ENCODE peak calls at places on chromosome 21, in four cellular contexts. One of them, this sample, is unnamed.

GRCh38 chr21:41576010-41576615 is 68.2 kb upstream of the TMPRSS2 start:
- DNase-seq in pulmonary artery endothelial cell: no peak
- DNase-seq in mucosa of gallbladder: no peak
- DNase-seq in activated gamma-delta T cell treated with anti-CD3 and anti-CD28 coated beads, Interleukin-2, amount 50 U/mL, for 16 hours: no peak
- DNase-seq in this sample: no peak

GRCh38 chr21:25837545-25838263 is 102.9 kb downstream of the GABPA start:
- DNase-seq in pulmonary artery endothelial cell: peak
- DNase-seq in mucosa of gallbladder: no peak
- DNase-seq in activated gamma-delta T cell treated with anti-CD3 and anti-CD28 coated beads, Interleukin-2, amount 50 U/mL, for 16 hours: no peak
- DNase-seq in this sample: no peak

GRCh38 chr21:35635261-35635660 is 425.1 kb downstream of the SETD4 start:
- DNase-seq in pulmonary artery endothelial cell: no peak
- DNase-seq in mucosa of gallbladder: no peak
- DNase-seq in activated gamma-delta T cell treated with anti-CD3 and anti-CD28 coated beads, Interleukin-2, amount 50 U/mL, for 16 hours: no peak
- DNase-seq in this sample: no peak

GRCh38 chr21:26506951-26507350 is 66.1 kb downstream of the CYYR1 start:
- DNase-seq in pulmonary artery endothelial cell: no peak
- DNase-seq in mucosa of gallbladder: no peak
- DNase-seq in activated gamma-delta T cell treated with anti-CD3 and anti-CD28 coated beads, Interleukin-2, amount 50 U/mL, for 16 hours: no peak
- DNase-seq in this sample: no peak

GRCh38 chr21:29697555-29698193 is 242.1 kb downstream of the GRIK1 start:
- DNase-seq in pulmonary artery endothelial cell: no peak
- DNase-seq in mucosa of gallbladder: no peak
- DNase-seq in activated gamma-delta T cell treated with anti-CD3 and anti-CD28 coated beads, Interleukin-2, amount 50 U/mL, for 16 hours: no peak
- DNase-seq in this sample: no peak

GRCh38 chr21:30199989-30200388 is 15.9 kb downstream of the CLDN8 start:
- DNase-seq in pulmonary artery endothelial cell: no peak
- DNase-seq in mucosa of gallbladder: no peak
- DNase-seq in activated gamma-delta T cell treated with anti-CD3 and anti-CD28 coated beads, Interleukin-2, amount 50 U/mL, for 16 hours: no peak
- DNase-seq in this sample: peak

GRCh38 chr21:36075953-36076352 is 6.1 kb downstream of the CBR1 start:
- DNase-seq in pulmonary artery endothelial cell: no peak
- DNase-seq in mucosa of gallbladder: no peak
- DNase-seq in activated gamma-delta T cell treated with anti-CD3 and anti-CD28 coated beads, Interleukin-2, amount 50 U/mL, for 16 hours: no peak
- DNase-seq in this sample: no peak

GRCh38 chr21:43854773-43855633 is 10.0 kb upstream of the AGPAT3 start:
- DNase-seq in pulmonary artery endothelial cell: no peak
- DNase-seq in mucosa of gallbladder: no peak
- DNase-seq in activated gamma-delta T cell treated with anti-CD3 and anti-CD28 coated beads, Interleukin-2, amount 50 U/mL, for 16 hours: no peak
- DNase-seq in this sample: no peak

GRCh38 chr21:42983869-42984268 is 9.5 kb downstream of the PKNOX1 start:
- DNase-seq in pulmonary artery endothelial cell: no peak
- DNase-seq in mucosa of gallbladder: no peak
- DNase-seq in activated gamma-delta T cell treated with anti-CD3 and anti-CD28 coated beads, Interleukin-2, amount 50 U/mL, for 16 hours: no peak
- DNase-seq in this sample: no peak

GRCh38 chr21:29332461-29333354 is 34.0 kb downstream of the BACH1 start:
- DNase-seq in pulmonary artery endothelial cell: no peak
- DNase-seq in mucosa of gallbladder: no peak
- DNase-seq in activated gamma-delta T cell treated with anti-CD3 and anti-CD28 coated beads, Interleukin-2, amount 50 U/mL, for 16 hours: no peak
- DNase-seq in this sample: no peak

GRCh38 chr21:45542667-45543370 is 579 bp upstream of the SLC19A1 start:
- DNase-seq in pulmonary artery endothelial cell: no peak
- DNase-seq in mucosa of gallbladder: no peak
- DNase-seq in activated gamma-delta T cell treated with anti-CD3 and anti-CD28 coated beads, Interleukin-2, amount 50 U/mL, for 16 hours: no peak
- DNase-seq in this sample: no peak

GRCh38 chr21:16536661-16537359 is 807.0 kb downstream of the USP25 start:
- DNase-seq in pulmonary artery endothelial cell: no peak
- DNase-seq in mucosa of gallbladder: no peak
- DNase-seq in activated gamma-delta T cell treated with anti-CD3 and anti-CD28 coated beads, Interleukin-2, amount 50 U/mL, for 16 hours: no peak
- DNase-seq in this sample: no peak

GRCh38 chr21:27480841-27481261 is 514.0 kb upstream of the ADAMTS5 start:
- DNase-seq in pulmonary artery endothelial cell: no peak
- DNase-seq in mucosa of gallbladder: no peak
- DNase-seq in activated gamma-delta T cell treated with anti-CD3 and anti-CD28 coated beads, Interleukin-2, amount 50 U/mL, for 16 hours: no peak
- DNase-seq in this sample: no peak

GRCh38 chr21:38768385-38769071 is 37.2 kb upstream of the ETS2 start:
- DNase-seq in pulmonary artery endothelial cell: no peak
- DNase-seq in mucosa of gallbladder: no peak
- DNase-seq in activated gamma-delta T cell treated with anti-CD3 and anti-CD28 coated beads, Interleukin-2, amount 50 U/mL, for 16 hours: peak
- DNase-seq in this sample: no peak

GRCh38 chr21:41873426-41873825 is 5.7 kb downstream of the PRDM15 start:
- DNase-seq in pulmonary artery endothelial cell: no peak
- DNase-seq in mucosa of gallbladder: no peak
- DNase-seq in activated gamma-delta T cell treated with anti-CD3 and anti-CD28 coated beads, Interleukin-2, amount 50 U/mL, for 16 hours: no peak
- DNase-seq in this sample: no peak

GRCh38 chr21:33976980-33977720 is 61.5 kb upstream of the ATP5PO start:
- DNase-seq in pulmonary artery endothelial cell: no peak
- DNase-seq in mucosa of gallbladder: no peak
- DNase-seq in activated gamma-delta T cell treated with anti-CD3 and anti-CD28 coated beads, Interleukin-2, amount 50 U/mL, for 16 hours: no peak
- DNase-seq in this sample: no peak

GRCh38 chr21:36260030-36260787 is 59.8 kb upstream of the MORC3 start:
- DNase-seq in pulmonary artery endothelial cell: peak
- DNase-seq in mucosa of gallbladder: peak
- DNase-seq in activated gamma-delta T cell treated with anti-CD3 and anti-CD28 coated beads, Interleukin-2, amount 50 U/mL, for 16 hours: peak
- DNase-seq in this sample: peak

This sample was measured in prostate gland.